ENCODE peak calls at places on chromosomes 12 and 14, in nine cellular contexts. F, M, L, T, B, E, K, C and X are unnamed samples.

GRCh38 chr14:60637490-60638452 is 11.5 kb downstream of the SIX1 start:
- DNase-seq in F (no peak), M (no peak), L (no peak), T (no peak), B (no peak), E (no peak), K (peak), C (no peak), X (no peak)

GRCh38 chr12:47155457-47156166 is 75.9 kb upstream of the AMIGO2 start:
- DNase-seq in F (no peak), M (no peak), L (no peak), T (no peak), B (no peak), E (peak), K (no peak), C (no peak), X (peak)

GRCh38 chr14:50060871-50061663 is 55.3 kb downstream of the VCPKMT start:
- DNase-seq in F (peak), M (no peak), L (peak), T (peak), B (peak), E (no peak), K (no peak), C (no peak), X (peak)

GRCh38 chr14:76708028-76708427 is 53.2 kb upstream of the VASH1 start:
- DNase-seq in F (no peak), M (no peak), L (no peak), T (no peak), B (no peak), E (no peak), K (no peak), C (no peak), X (no peak)

GRCh38 chr14:71021347-71022014 is 114.2 kb downstream of the PCNX1 start:
- DNase-seq in F (no peak), M (no peak), L (no peak), T (peak), B (no peak), E (no peak), K (no peak), C (no peak), X (peak)

GRCh38 chr14:41072776-41073175 is 533.9 kb upstream of the LRFN5 start:
- DNase-seq in F (no peak), M (no peak), L (no peak), T (no peak), B (no peak), E (no peak), K (no peak), C (no peak), X (no peak)

GRCh38 chr14:106662947-106663346 is 1136.6 kb downstream of the TMEM121 start:
- DNase-seq in F (no peak), M (no peak), L (no peak), T (no peak), B (no peak), E (no peak), K (no peak), C (no peak), X (no peak)

GRCh38 chr12:80590085-80590484 is 117.3 kb upstream of the MYF6 start:
- DNase-seq in F (no peak), M (no peak), L (no peak), T (no peak), B (no peak), E (no peak), K (no peak), C (no peak), X (no peak)

GRCh38 chr12:107670999-107671643 is 14.5 kb upstream of the PWP1 start:
- DNase-seq in F (no peak), M (no peak), L (no peak), T (no peak), B (peak), E (no peak), K (no peak), C (no peak), X (peak)